ENCODE peak calls at places on chromosomes 1 and 21, in six cellular contexts. One of them, this sample, is unnamed.

GRCh38 chr1:114524933-114525332 is 13.9 kb upstream of the TRIM33 start:
- DNase-seq in pancreas: no peak
- DNase-seq in fibroblast of lung: no peak
- DNase-seq in left ventricle myocardium inferior: no peak
- DNase-seq in CD8-positive, alpha-beta T cell: no peak
- DNase-seq in vagina: no peak
- DNase-seq in this sample: no peak

GRCh38 chr1:18599096-18599495 is 31.6 kb upstream of the PAX7 start:
- DNase-seq in pancreas: no peak
- DNase-seq in left ventricle myocardium inferior: no peak
- DNase-seq in CD8-positive, alpha-beta T cell: no peak
- DNase-seq in vagina: no peak
- DNase-seq in fibroblast of lung: no peak
- DNase-seq in this sample: no peak

GRCh38 chr1:2124446-2125198 is 70.0 kb downstream of the FAAP20 start:
- DNase-seq in fibroblast of lung: no peak
- DNase-seq in pancreas: no peak
- DNase-seq in vagina: no peak
- DNase-seq in left ventricle myocardium inferior: peak
- DNase-seq in CD8-positive, alpha-beta T cell: no peak
- DNase-seq in this sample: no peak

GRCh38 chr1:34373912-34374311 is 197.2 kb downstream of the C1orf94 start:
- DNase-seq in vagina: no peak
- DNase-seq in left ventricle myocardium inferior: no peak
- DNase-seq in fibroblast of lung: no peak
- DNase-seq in pancreas: no peak
- DNase-seq in CD8-positive, alpha-beta T cell: no peak
- DNase-seq in this sample: no peak

GRCh38 chr1:39877231-39877778 is 6.0 kb downstream of the TRIT1 start:
- DNase-seq in CD8-positive, alpha-beta T cell: no peak
- DNase-seq in fibroblast of lung: no peak
- DNase-seq in vagina: no peak
- DNase-seq in pancreas: no peak
- DNase-seq in left ventricle myocardium inferior: no peak
- DNase-seq in this sample: no peak

GRCh38 chr1:46455951-46456350 is 33.7 kb upstream of the DMBX1 start:
- DNase-seq in pancreas: no peak
- DNase-seq in left ventricle myocardium inferior: no peak
- DNase-seq in CD8-positive, alpha-beta T cell: no peak
- DNase-seq in vagina: no peak
- DNase-seq in fibroblast of lung: no peak
- DNase-seq in this sample: no peak

GRCh38 chr1:212495843-212496494 is 63.2 kb downstream of the NENF start:
- DNase-seq in CD8-positive, alpha-beta T cell: no peak
- DNase-seq in pancreas: no peak
- DNase-seq in fibroblast of lung: no peak
- DNase-seq in vagina: no peak
- DNase-seq in left ventricle myocardium inferior: no peak
- DNase-seq in this sample: no peak

GRCh38 chr1:42999308-42999707 is 40.6 kb upstream of the SLC2A1 start:
- DNase-seq in pancreas: no peak
- DNase-seq in left ventricle myocardium inferior: no peak
- DNase-seq in vagina: no peak
- DNase-seq in fibroblast of lung: peak
- DNase-seq in CD8-positive, alpha-beta T cell: no peak
- DNase-seq in this sample: no peak

GRCh38 chr1:154352581-154353459 is 27.5 kb downstream of the ATP8B2 start:
- DNase-seq in left ventricle myocardium inferior: peak
- DNase-seq in CD8-positive, alpha-beta T cell: peak
- DNase-seq in pancreas: peak
- DNase-seq in fibroblast of lung: peak
- DNase-seq in vagina: no peak
- DNase-seq in this sample: peak

DNA sequence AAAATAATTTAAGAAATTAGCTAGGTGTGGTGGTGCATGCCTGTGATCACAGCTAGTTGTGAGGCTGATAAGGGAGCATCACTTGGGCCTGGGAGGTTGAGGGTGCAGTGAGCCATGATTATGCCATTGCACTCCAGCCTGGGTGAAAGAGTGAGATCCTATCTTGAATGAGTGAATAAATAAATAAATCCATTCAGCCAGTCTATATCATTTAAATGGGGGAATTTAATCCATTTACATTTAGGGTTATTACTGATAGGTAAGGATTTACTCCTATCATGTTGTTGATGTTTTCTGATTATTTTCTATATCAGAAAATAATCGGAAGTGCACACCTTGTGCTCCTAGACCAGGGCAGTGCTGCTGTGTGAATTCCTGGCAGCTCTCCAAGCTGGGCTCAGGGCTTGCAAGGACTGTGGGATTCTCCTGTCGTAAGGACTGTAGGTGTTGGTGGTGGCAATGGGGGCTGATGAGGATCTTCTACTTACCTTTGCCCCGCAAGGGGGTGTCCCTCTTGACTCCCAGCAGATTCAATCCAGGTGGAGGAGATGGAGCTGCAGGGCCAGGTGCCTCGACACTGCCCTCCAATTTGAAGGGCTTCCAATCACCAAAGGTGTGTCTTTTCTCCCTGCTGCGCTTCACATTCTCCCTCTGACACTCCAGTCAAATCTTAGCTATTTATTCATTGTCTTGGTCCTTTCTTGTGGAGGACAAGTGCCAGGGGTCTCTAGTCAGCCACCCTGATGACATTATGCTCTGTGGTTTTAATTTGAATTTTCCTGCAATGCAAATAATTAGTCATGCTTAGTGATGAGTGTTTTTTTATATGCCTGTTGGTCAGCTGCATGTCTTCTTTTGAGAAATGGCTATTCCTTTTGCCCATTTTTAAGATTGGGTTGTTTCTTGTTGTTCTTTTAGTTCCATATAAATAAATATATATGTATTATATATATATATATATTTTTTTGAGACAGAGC is 14.1 kb upstream of the TRAPPC10 start:
- DNase-seq in vagina: no peak
- DNase-seq in fibroblast of lung: no peak
- DNase-seq in CD8-positive, alpha-beta T cell: no peak
- DNase-seq in pancreas: no peak
- DNase-seq in left ventricle myocardium inferior: no peak
- DNase-seq in this sample: no peak
- H3K27ac ChIP-seq in vagina: no peak
- H3K27ac ChIP-seq in fibroblast of lung: no peak
- H3K27ac ChIP-seq in CD8-positive, alpha-beta T cell: no peak
- H3K27ac ChIP-seq in pancreas: no peak
- H3K27ac ChIP-seq in left ventricle myocardium inferior: no peak
- H3K27ac ChIP-seq in this sample: no peak

DNA sequence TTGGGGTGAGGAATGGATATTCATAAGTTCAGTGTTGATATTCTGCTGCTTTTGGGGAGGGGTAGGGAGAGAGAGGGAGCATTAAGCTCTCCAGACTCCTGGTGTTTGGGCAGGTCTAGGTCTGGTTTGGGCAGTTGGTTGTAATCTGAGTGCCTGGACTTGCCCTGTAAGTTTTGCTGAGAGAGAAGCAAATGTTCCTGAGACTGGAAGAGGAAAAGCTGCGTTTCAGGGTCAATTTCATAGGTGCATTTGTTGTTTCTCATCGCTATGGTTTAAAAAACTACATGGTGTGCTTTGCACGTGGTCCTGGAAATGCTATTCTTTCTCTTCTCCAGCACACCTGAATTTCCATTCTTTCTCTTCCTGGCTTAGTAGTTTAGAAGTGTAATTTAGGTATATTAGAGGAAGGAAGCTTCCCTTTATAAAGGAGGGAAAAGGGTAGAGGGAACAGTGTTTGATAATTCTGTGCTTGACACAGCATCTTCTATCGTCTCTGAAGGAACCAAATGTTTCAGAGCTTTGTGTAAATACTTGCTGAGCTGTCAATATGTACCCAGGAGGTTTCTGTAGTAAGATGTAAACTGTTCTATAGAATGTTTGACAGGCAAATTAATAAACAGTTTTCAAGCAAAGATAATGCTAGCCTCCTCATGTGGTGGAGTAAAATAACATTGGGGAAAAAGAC is 6.3 kb downstream of the ARID1A start:
- DNase-seq in left ventricle myocardium inferior: no peak
- DNase-seq in vagina: no peak
- DNase-seq in pancreas: no peak
- DNase-seq in CD8-positive, alpha-beta T cell: no peak
- DNase-seq in fibroblast of lung: no peak
- DNase-seq in this sample: no peak
- H3K4me3 ChIP-seq in left ventricle myocardium inferior: no peak
- H3K4me3 ChIP-seq in vagina: no peak
- H3K4me3 ChIP-seq in pancreas: no peak
- H3K4me3 ChIP-seq in CD8-positive, alpha-beta T cell: no peak
- H3K4me3 ChIP-seq in fibroblast of lung: no peak
- H3K4me3 ChIP-seq in this sample: no peak

GRCh38 chr21:16082038-16082816 is 352.4 kb downstream of the USP25 start:
- DNase-seq in CD8-positive, alpha-beta T cell: no peak
- DNase-seq in pancreas: no peak
- DNase-seq in left ventricle myocardium inferior: no peak
- DNase-seq in vagina: no peak
- DNase-seq in fibroblast of lung: no peak
- DNase-seq in this sample: no peak
- H3K27ac ChIP-seq in CD8-positive, alpha-beta T cell: no peak
- H3K27ac ChIP-seq in pancreas: no peak
- H3K27ac ChIP-seq in left ventricle myocardium inferior: peak
- H3K27ac ChIP-seq in vagina: peak
- H3K27ac ChIP-seq in fibroblast of lung: no peak
- H3K27ac ChIP-seq in this sample: no peak

GRCh38 chr1:89005286-89006151 is 13.1 kb upstream of the KYAT3 start:
- DNase-seq in vagina: no peak
- DNase-seq in fibroblast of lung: no peak
- DNase-seq in left ventricle myocardium inferior: no peak
- DNase-seq in pancreas: no peak
- DNase-seq in CD8-positive, alpha-beta T cell: no peak
- DNase-seq in this sample: no peak

GRCh38 chr1:88998716-88999115 is 6.3 kb upstream of the KYAT3 start:
- DNase-seq in fibroblast of lung: peak
- DNase-seq in pancreas: no peak
- DNase-seq in left ventricle myocardium inferior: no peak
- DNase-seq in CD8-positive, alpha-beta T cell: no peak
- DNase-seq in vagina: no peak
- DNase-seq in this sample: no peak

DNA sequence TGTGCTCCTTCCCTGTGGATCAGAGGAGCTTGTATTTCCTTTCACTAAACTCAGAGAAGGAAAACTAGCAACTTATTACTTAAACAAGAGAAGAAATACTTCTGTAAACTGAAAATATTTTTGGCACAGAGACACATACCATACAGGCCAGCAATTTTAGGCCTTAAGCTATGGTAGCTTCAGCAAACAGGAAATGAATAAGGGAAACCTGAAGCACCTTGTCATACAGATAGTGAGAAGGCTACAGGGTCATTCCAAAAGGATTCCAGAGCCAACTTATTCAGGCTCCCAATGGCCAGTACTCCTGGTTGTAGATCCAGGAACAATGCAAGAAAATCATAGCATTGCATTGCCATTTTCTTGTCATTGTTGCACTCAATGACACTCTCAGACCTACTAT is 9.1 kb upstream of the KYAT3 start:
- DNase-seq in left ventricle myocardium inferior: no peak
- DNase-seq in vagina: no peak
- DNase-seq in pancreas: no peak
- DNase-seq in CD8-positive, alpha-beta T cell: no peak
- DNase-seq in fibroblast of lung: peak
- DNase-seq in this sample: no peak
- H3K4me3 ChIP-seq in left ventricle myocardium inferior: no peak
- H3K4me3 ChIP-seq in vagina: no peak
- H3K4me3 ChIP-seq in pancreas: no peak
- H3K4me3 ChIP-seq in CD8-positive, alpha-beta T cell: no peak
- H3K4me3 ChIP-seq in fibroblast of lung: no peak
- H3K4me3 ChIP-seq in this sample: no peak

GRCh38 chr1:31426249-31426922 is 13.4 kb downstream of the SERINC2 start:
- DNase-seq in CD8-positive, alpha-beta T cell: no peak
- DNase-seq in left ventricle myocardium inferior: no peak
- DNase-seq in fibroblast of lung: no peak
- DNase-seq in pancreas: no peak
- DNase-seq in vagina: no peak
- DNase-seq in this sample: no peak
- H3K27ac ChIP-seq in CD8-positive, alpha-beta T cell: no peak
- H3K27ac ChIP-seq in left ventricle myocardium inferior: no peak
- H3K27ac ChIP-seq in fibroblast of lung: no peak
- H3K27ac ChIP-seq in pancreas: no peak
- H3K27ac ChIP-seq in vagina: no peak
- H3K27ac ChIP-seq in this sample: no peak

DNA sequence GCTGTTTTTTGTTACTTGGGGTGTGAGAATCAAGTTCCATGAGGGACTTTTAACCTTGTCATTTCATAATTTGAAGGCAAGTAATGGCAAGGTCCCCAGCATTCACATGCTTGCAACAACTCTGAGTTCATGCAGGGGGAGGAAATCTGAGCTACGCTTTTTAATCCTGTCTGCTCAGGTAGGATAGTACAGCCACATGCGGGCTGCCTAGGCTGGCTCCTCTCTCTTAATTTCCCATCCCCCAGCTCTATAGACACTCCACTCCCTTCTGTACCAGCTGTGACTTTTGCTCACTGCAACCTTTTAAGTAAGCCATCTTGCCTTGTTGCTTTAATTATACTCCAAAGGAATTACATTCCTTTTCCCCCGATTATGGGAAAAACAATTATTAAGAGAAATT is 30.1 kb downstream of the PTGFR start:
- DNase-seq in pancreas: no peak
- DNase-seq in fibroblast of lung: no peak
- DNase-seq in left ventricle myocardium inferior: no peak
- DNase-seq in CD8-positive, alpha-beta T cell: no peak
- DNase-seq in vagina: no peak
- DNase-seq in this sample: no peak
- H3K4me3 ChIP-seq in pancreas: no peak
- H3K4me3 ChIP-seq in fibroblast of lung: no peak
- H3K4me3 ChIP-seq in left ventricle myocardium inferior: no peak
- H3K4me3 ChIP-seq in CD8-positive, alpha-beta T cell: no peak
- H3K4me3 ChIP-seq in vagina: no peak
- H3K4me3 ChIP-seq in this sample: no peak

GRCh38 chr1:172360960-172361359 is 59.5 kb upstream of the C1orf105 start:
- DNase-seq in pancreas: no peak
- DNase-seq in CD8-positive, alpha-beta T cell: no peak
- DNase-seq in left ventricle myocardium inferior: no peak
- DNase-seq in vagina: no peak
- DNase-seq in fibroblast of lung: no peak
- DNase-seq in this sample: no peak
- H3K27ac ChIP-seq in pancreas: peak
- H3K27ac ChIP-seq in CD8-positive, alpha-beta T cell: no peak
- H3K27ac ChIP-seq in left ventricle myocardium inferior: no peak
- H3K27ac ChIP-seq in vagina: peak
- H3K27ac ChIP-seq in fibroblast of lung: no peak
- H3K27ac ChIP-seq in this sample: peak